ENCODE peak calls at places on chromosomes 13 and 19, in five cellular contexts. M is A549; K is hepatocyte; T is stimulated activated CD4-positive, alpha-beta T cell treated with anti-CD3 and anti-CD28 coated beads, Interleukin-1b, Interleukin-23, amount 100 ng/mL, for 24 hours; Q is RKO. J is an unnamed sample.

GRCh38 chr19:2246801-2247361 is 2.2 kb upstream of the AMH start:
- DNase-seq in M (no peak), K (no peak), T (no peak), Q (peak), J (no peak)

GRCh38 chr19:11179716-11180297 is 17.5 kb downstream of the KANK2 start:
- DNase-seq in M (no peak), K (no peak), T (no peak), Q (no peak), J (no peak)

GRCh38 chr19:4870025-4870700 is 2.7 kb upstream of the PLIN3 start:
- DNase-seq in M (peak), K (peak), T (peak), Q (peak), J (peak)

GRCh38 chr19:34253711-34254551 is 423 bp upstream of the GARRE1 start:
- DNase-seq in M (no peak), K (peak), T (no peak), Q (peak), J (peak)

GRCh38 chr13:46032341-46032740 is 20.2 kb downstream of the ZC3H13 start:
- DNase-seq in M (no peak), K (no peak), T (no peak), Q (no peak), J (no peak)

GRCh38 chr19:35991731-35992450 is 3.1 kb upstream of the SDHAF1 start:
- DNase-seq in M (no peak), K (no peak), T (no peak), Q (no peak), J (no peak)

GRCh38 chr19:38251564-38252051 is 4.6 kb downstream of the PPP1R14A start:
- DNase-seq in M (no peak), K (peak), T (no peak), Q (no peak), J (no peak)

GRCh38 chr13:23467048-23467931 is 33.8 kb upstream of the SACS start:
- DNase-seq in M (no peak), K (no peak), T (no peak), Q (no peak), J (no peak)

GRCh38 chr13:101892296-101892695 is 439.8 kb downstream of the ITGBL1 start:
- DNase-seq in M (no peak), K (no peak), T (no peak), Q (no peak), J (no peak)

GRCh38 chr19:1154731-1155351 is 19.2 kb downstream of the SBNO2 start:
- DNase-seq in M (peak), K (peak), T (no peak), Q (no peak), J (peak)

GRCh38 chr13:91369432-91369831 is 21.9 kb downstream of the MIR17HG start:
- DNase-seq in M (no peak), K (no peak), T (no peak), Q (no peak), J (no peak)

GRCh38 chr13:51767100-51767499 is 36.9 kb downstream of the DHRS12 start:
- DNase-seq in M (no peak), K (no peak), T (no peak), Q (no peak), J (no peak)

GRCh38 chr13:86002921-86003488 is 203.8 kb upstream of the SLITRK6 start:
- DNase-seq in M (no peak), K (no peak), T (no peak), Q (no peak), J (no peak)

GRCh38 chr19:4272894-4273293 is 6.2 kb upstream of the SHD start:
- DNase-seq in M (no peak), K (no peak), T (no peak), Q (no peak), J (no peak)

GRCh38 chr13:102680842-102681725 is 13.8 kb downstream of the METTL21C start:
- DNase-seq in M (no peak), K (no peak), T (no peak), Q (no peak), J (no peak)

GRCh38 chr19:46383846-46384245 is 29.5 kb downstream of the CCDC8 start:
- DNase-seq in M (no peak), K (no peak), T (no peak), Q (no peak), J (no peak)

GRCh38 chr13:76148926-76149325 is 512.8 kb downstream of the LMO7 start:
- DNase-seq in M (no peak), K (peak), T (no peak), Q (peak), J (no peak)

GRCh38 chr13:72657379-72657778 is 70.0 kb downstream of the MZT1 start:
- DNase-seq in M (no peak), K (no peak), T (no peak), Q (no peak), J (no peak)

GRCh38 chr13:111968611-111969010 is 98.3 kb upstream of the SOX1 start:
- DNase-seq in M (no peak), K (no peak), T (no peak), Q (no peak), J (no peak)

GRCh38 chr19:56253737-56254136 is 18.8 kb upstream of the EDDM13 start:
- DNase-seq in M (peak), K (peak), T (no peak), Q (peak), J (peak)

GRCh38 chr13:21504379-21504778 is 45.3 kb upstream of the ZDHHC20 start:
- DNase-seq in M (no peak), K (no peak), T (no peak), Q (no peak), J (no peak)

GRCh38 chr13:82147526-82147925 is 1734.7 kb downstream of the SLITRK1 start:
- DNase-seq in M (no peak), K (no peak), T (no peak), Q (peak), J (no peak)

GRCh38 chr13:39370554-39370953 is 232.4 kb downstream of the LHFPL6 start:
- DNase-seq in M (no peak), K (peak), T (no peak), Q (no peak), J (no peak)

GRCh38 chr13:25085125-25085742 is 10.7 kb upstream of the PABPC3 start:
- DNase-seq in M (peak), K (peak), T (no peak), Q (peak), J (no peak)

GRCh38 chr19:41641879-41642485 is 15.1 kb upstream of the CEACAM4 start:
- DNase-seq in M (peak), K (peak), T (peak), Q (peak), J (peak)

GRCh38 chr13:51257187-51257586 is 35.0 kb downstream of the FAM124A start:
- DNase-seq in M (no peak), K (no peak), T (no peak), Q (no peak), J (no peak)

GRCh38 chr13:33367931-33368330 is 82.4 kb upstream of the STARD13 start:
- DNase-seq in M (no peak), K (no peak), T (no peak), Q (no peak), J (no peak)

GRCh38 chr19:33988601-33989000 is 183.7 kb upstream of the LSM14A start:
- DNase-seq in M (no peak), K (no peak), T (no peak), Q (no peak), J (no peak)

GRCh38 chr19:36032251-36033104 is at the start of gene CLIP3:
- DNase-seq in M (no peak), K (peak), T (peak), Q (no peak), J (peak)

GRCh38 chr13:62525652-62526051 is 1110.0 kb upstream of the PCDH20 start:
- DNase-seq in M (no peak), K (no peak), T (no peak), Q (no peak), J (no peak)

GRCh38 chr13:50969691-50970090 is 60.1 kb downstream of the RNASEH2B start:
- DNase-seq in M (no peak), K (peak), T (no peak), Q (no peak), J (no peak)

GRCh38 chr13:31018511-31018910 is 86.1 kb downstream of the TEX26 start:
- DNase-seq in M (no peak), K (no peak), T (no peak), Q (no peak), J (no peak)

GRCh38 chr19:46391296-46392251 is 21.8 kb downstream of the CCDC8 start:
- DNase-seq in M (no peak), K (no peak), T (no peak), Q (no peak), J (peak)

GRCh38 chr19:17475541-17476115 is 5.3 kb downstream of the SLC27A1 start:
- DNase-seq in M (no peak), K (no peak), T (no peak), Q (no peak), J (no peak)

GRCh38 chr13:92196566-92197256 is 798.3 kb downstream of the GPC5 start:
- DNase-seq in M (no peak), K (no peak), T (no peak), Q (no peak), J (no peak)

GRCh38 chr13:40161008-40161694 is 505.3 kb downstream of the FOXO1 start:
- DNase-seq in M (no peak), K (no peak), T (no peak), Q (no peak), J (no peak)

GRCh38 chr19:3852614-3853254 is 16.1 kb downstream of the ZFR2 start:
- DNase-seq in M (peak), K (no peak), T (no peak), Q (peak), J (peak)

GRCh38 chr13:44516771-44517170 is 59.4 kb downstream of the TSC22D1 start:
- DNase-seq in M (no peak), K (no peak), T (no peak), Q (no peak), J (peak)

J was measured in mucosa of descending colon.